ENCODE peak calls at places on chromosomes 2 and 18, in seven cellular contexts. D is cardiac muscle cell, O is heart left ventricle, W is astrocyte, H is A549, P is neural progenitor cell, A is right lobe of liver. N is an unnamed sample. For H3K9me3, the result is how much of the 10 kb centered on the place peaks cover.

GRCh38 chr2:182228073-182228473 is 198.8 kb downstream of the PDE1A start:
- DNase-seq in D (no peak), W (no peak), A (no peak), P (no peak), O (no peak), H (no peak), N (no peak)

GRCh38 chr2:162090109-162090508 is 16.1 kb upstream of the DPP4 start:
- DNase-seq in A (no peak), O (no peak), D (peak), W (no peak), H (no peak), P (peak), N (no peak)

GRCh38 chr2:68909793-68910674 is 38.8 kb upstream of the BMP10 start:
- DNase-seq in H (peak), D (peak), P (peak), W (peak), O (peak), A (peak), N (no peak)

GRCh38 chr2:201854221-201854801 is 48.0 kb downstream of the CDK15 start:
- DNase-seq in D (peak), A (no peak), O (no peak), W (peak), P (no peak), H (no peak), N (no peak)

GRCh38 chr2:67451086-67451832 is 54.1 kb downstream of the ETAA1 start:
- DNase-seq in D (peak), H (peak), W (peak), P (no peak), A (no peak), O (no peak), N (no peak)

GRCh38 chr2:144643537-144644336 is 123.8 kb upstream of the ZEB2 start:
- DNase-seq in W (no peak), D (no peak), A (no peak), H (no peak), P (no peak), O (no peak), N (no peak)

GRCh38 chr2:128786800-128787478 is 468.3 kb upstream of the HS6ST1 start:
- DNase-seq in O (no peak), A (no peak), P (peak), H (no peak), D (peak), W (peak), N (no peak)

GRCh38 chr2:117631141-117631540 is 183.3 kb upstream of the DDX18 start:
- DNase-seq in O (no peak), P (no peak), H (no peak), W (no peak), D (no peak), A (no peak), N (no peak)

GRCh38 chr2:1051075-1051474 is 100.4 kb downstream of the SNTG2 start:
- DNase-seq in W (peak), D (peak), O (no peak), H (peak), A (no peak), P (no peak), N (no peak)

GRCh38 chr2:180776924-180777323 is 203.5 kb upstream of the UBE2E3 start:
- DNase-seq in D (peak), O (no peak), P (no peak), A (no peak), H (no peak), W (peak), N (no peak)

GRCh38 chr2:57849843-57850242 is 196.8 kb upstream of the VRK2 start:
- DNase-seq in P (no peak), W (no peak), D (no peak), O (no peak), A (no peak), H (no peak), N (no peak)

GRCh38 chr2:191740016-191740419 is 62.1 kb downstream of the NABP1 start:
- DNase-seq in H (peak), W (peak), D (no peak), O (no peak), P (no peak), A (no peak), N (no peak)

GRCh38 chr2:213848631-213849030 is 562.2 kb upstream of the VWC2L start:
- DNase-seq in O (no peak), A (no peak), D (peak), P (no peak), H (no peak), W (peak), N (no peak)

GRCh38 chr18:77093584-77093983 is 39.0 kb downstream of the MBP start:
- DNase-seq in O (no peak), A (no peak), W (no peak), D (no peak), P (no peak), H (no peak), N (no peak)

GRCh38 chr2:65749549-65749948 is 317.1 kb upstream of the SPRED2 start:
- DNase-seq in H (no peak), P (no peak), D (peak), W (peak), A (no peak), O (no peak), N (no peak)

GRCh38 chr2:207352978-207353377 is 176.8 kb upstream of the CREB1 start:
- DNase-seq in O (no peak), D (peak), W (no peak), A (no peak), P (peak), H (no peak), N (no peak)

GRCh38 chr2:238147791-238148190 is 9.3 kb downstream of the KLHL30 start:
- DNase-seq in O (no peak), A (no peak), D (no peak), P (no peak), W (no peak), H (no peak), N (no peak)

GRCh38 chr2:101038455-101039255 is 36.6 kb downstream of the RPL31 start:
- DNase-seq in A (no peak), D (peak), H (peak), W (no peak), P (no peak), O (no peak), N (no peak)

GRCh38 chr2:207879536-207879935 is 109.8 kb upstream of the FZD5 start:
- DNase-seq in P (no peak), D (no peak), A (no peak), H (peak), W (peak), O (no peak), N (no peak)

GRCh38 chr2:59756145-59756544 is 797.3 kb downstream of the BCL11A start:
- DNase-seq in W (no peak), A (no peak), D (no peak), O (no peak), H (no peak), P (no peak), N (no peak)

GRCh38 chr2:151808258-151809072 is 19.8 kb downstream of the ARL5A start:
- DNase-seq in P (peak), W (peak), O (no peak), A (no peak), H (peak), D (peak), N (no peak)

GRCh38 chr2:225742487-225742886 is 343.0 kb downstream of the NYAP2 start:
- DNase-seq in H (no peak), P (no peak), O (no peak), D (no peak), W (no peak), A (no peak), N (no peak)

DNA sequence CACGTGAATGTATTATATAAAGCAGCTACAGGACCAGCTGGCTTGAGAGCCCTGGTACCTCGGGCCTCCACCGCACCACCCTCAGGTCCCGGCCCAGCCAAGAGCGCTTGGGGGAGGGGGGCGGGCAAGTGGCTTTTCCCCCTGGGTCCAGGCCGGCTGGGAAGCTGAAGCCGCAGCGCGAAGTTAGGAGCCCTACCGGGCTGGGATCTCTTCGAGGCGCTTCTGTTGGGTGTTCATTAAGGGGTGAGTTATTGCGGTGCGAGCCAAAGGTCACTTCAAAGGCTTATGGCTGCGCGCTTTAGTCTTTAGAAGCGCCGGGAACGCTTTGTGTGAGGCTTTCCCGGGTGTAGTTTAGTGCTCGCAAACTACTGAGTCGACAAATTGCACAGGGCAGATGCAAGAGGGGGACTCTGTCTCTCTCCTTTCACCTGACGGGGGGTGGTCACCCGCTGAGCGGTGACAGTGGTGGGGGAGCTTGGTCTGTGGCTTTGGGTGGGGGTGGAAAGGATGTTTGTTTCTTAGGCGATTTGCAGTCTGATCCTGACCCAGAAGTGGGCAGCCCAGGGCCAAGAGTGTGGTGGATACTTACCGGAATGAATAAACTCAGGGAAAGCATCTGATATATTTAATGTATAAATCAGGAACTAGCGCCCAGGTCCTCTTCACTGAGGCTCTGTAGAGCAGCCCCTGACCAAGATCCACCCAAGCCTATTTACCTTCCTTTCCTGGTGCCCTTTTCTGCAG is 6.0 kb downstream of the HOXD3 start:
- DNase-seq in P (peak), A (no peak), H (no peak), O (no peak), D (no peak), W (peak), N (no peak)
- H3K9me3 ChIP-seq in P (under half), A (under half), H (under half), O (under half), D (under half), W (under half), N (under half)

GRCh38 chr2:21318263-21318662 is 194.5 kb downstream of the TDRD15 start:
- DNase-seq in P (no peak), O (no peak), D (no peak), H (no peak), A (no peak), W (no peak), N (no peak)

DNA sequence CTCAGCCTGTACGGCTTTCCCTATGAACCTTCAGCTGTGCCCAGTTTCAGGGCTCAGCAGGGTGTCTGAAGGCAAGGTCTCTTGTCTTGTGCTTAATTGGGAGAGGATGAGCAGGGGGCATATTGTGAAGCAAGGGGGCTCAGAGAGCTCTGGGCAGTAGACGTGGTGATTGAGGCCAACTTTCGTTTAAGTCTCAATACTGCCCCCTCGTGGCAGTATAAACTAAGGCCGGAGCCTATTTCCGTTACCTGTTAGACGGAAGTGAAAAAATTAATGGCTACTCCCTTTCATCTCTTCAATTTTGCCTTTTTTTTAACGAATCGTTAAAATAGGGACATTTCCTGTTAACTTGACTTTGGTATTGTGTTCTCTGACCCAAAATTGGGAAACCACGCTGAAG is 193.4 kb downstream of the TDRD15 start:
- DNase-seq in H (peak), W (no peak), O (peak), P (peak), A (no peak), D (peak), N (peak)
- TF ChIP-seq CTCF in H (peak), W (peak), O (peak), P (peak), A (peak), D (peak), N (peak)

DNA sequence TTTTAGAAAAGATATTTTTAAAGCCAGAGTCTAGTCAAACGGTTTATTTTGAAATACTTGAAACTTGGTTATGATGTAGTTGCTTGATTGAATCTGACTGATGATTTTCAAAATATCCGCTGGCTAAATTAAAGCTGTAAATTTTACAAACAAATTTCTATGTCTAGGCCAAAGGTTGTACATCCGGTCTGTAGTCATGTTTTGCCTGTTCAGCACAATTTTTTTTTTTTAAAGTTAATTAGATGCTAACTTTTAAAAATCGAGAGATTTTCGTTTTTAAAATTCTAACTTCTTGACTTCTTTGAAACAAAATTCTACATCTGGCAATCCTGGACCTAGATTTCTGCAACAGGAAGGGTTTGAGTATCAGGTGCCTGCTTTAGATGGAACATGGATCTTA is 412.4 kb downstream of the TXNL1 start:
- DNase-seq in W (no peak), H (no peak), P (no peak), A (no peak), D (no peak), O (no peak), N (no peak)
- H3K9me3 ChIP-seq in W (under half), H (under half), P (under half), A (under half), D (under half), O (under half), N (under half)

GRCh38 chr2:127083819-127084503 is 23.0 kb downstream of the BIN1 start:
- DNase-seq in D (peak), H (no peak), A (peak), O (peak), P (no peak), W (peak), N (no peak)

GRCh38 chr2:127085260-127085666 is 21.7 kb downstream of the BIN1 start:
- DNase-seq in A (no peak), P (peak), W (peak), O (no peak), D (peak), H (no peak), N (peak)

GRCh38 chr2:127082974-127083373 is 24.0 kb downstream of the BIN1 start:
- DNase-seq in H (no peak), D (peak), P (no peak), W (peak), O (no peak), A (no peak), N (no peak)

GRCh38 chr2:127086800-127087737 is 19.9 kb downstream of the BIN1 start:
- DNase-seq in O (peak), H (no peak), D (peak), W (peak), P (peak), A (peak), N (peak)

GRCh38 chr2:127084611-127085031 is 22.3 kb downstream of the BIN1 start:
- DNase-seq in P (no peak), H (no peak), W (peak), O (no peak), D (peak), A (no peak), N (no peak)
- TF ChIP-seq CTCF in P (no peak), H (no peak), W (no peak), O (no peak), D (no peak), A (no peak), N (no peak)

GRCh38 chr2:63194175-63194574 is 143.5 kb downstream of the OTX1 start:
- DNase-seq in A (no peak), W (no peak), P (no peak), O (no peak), D (no peak), H (no peak), N (no peak)
- H3K9me3 ChIP-seq in A (under half), W (under half), P (under half), O (under half), D (under half), H (under half), N (under half)

GRCh38 chr2:222280795-222281194 is 18.0 kb downstream of the PAX3 start:
- DNase-seq in P (peak), W (peak), O (no peak), D (no peak), H (no peak), A (no peak), N (no peak)
- TF ChIP-seq CTCF in P (peak), W (no peak), O (no peak), D (no peak), H (no peak), A (no peak), N (no peak)

GRCh38 chr2:95273911-95274290 is 348 bp upstream of the PROM2 start:
- DNase-seq in D (no peak), O (no peak), A (peak), H (no peak), P (no peak), W (no peak), N (no peak)

GRCh38 chr2:95276244-95276887 is 2.1 kb downstream of the PROM2 start:
- DNase-seq in D (no peak), H (no peak), O (no peak), W (no peak), A (peak), P (no peak), N (peak)

GRCh38 chr2:95274291-95275150 is at the start of gene PROM2:
- DNase-seq in H (no peak), W (no peak), A (peak), D (no peak), P (no peak), O (no peak), N (peak)

GRCh38 chr2:95275601-95276243 is 1.5 kb downstream of the PROM2 start:
- DNase-seq in A (peak), O (no peak), D (peak), W (peak), H (no peak), P (no peak), N (peak)

DNA sequence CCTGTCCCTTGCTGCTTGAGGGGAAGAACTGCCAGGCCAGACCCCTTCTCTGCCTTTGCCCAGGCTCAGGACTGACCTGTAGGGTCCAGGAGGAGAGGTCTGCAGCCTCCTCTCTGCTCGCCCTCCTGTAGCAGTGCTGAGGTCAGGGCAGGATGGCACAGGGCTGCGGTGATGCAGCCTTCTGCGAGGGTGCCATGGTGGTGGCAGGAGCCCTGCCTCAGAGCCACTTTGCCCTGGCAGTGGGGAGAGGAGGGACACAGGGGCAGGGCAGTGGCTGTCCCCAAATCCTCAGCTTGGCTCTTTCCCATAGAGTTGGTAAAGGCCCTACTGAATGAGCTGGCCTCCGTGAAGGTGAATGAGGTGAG is 884 bp downstream of the PROM2 start:
- DNase-seq in P (no peak), A (peak), O (no peak), W (no peak), H (no peak), D (no peak), N (no peak)
- H3K9me3 ChIP-seq in P (under half), A (under half), O (under half), W (under half), H (under half), D (under half), N (under half)

DNA sequence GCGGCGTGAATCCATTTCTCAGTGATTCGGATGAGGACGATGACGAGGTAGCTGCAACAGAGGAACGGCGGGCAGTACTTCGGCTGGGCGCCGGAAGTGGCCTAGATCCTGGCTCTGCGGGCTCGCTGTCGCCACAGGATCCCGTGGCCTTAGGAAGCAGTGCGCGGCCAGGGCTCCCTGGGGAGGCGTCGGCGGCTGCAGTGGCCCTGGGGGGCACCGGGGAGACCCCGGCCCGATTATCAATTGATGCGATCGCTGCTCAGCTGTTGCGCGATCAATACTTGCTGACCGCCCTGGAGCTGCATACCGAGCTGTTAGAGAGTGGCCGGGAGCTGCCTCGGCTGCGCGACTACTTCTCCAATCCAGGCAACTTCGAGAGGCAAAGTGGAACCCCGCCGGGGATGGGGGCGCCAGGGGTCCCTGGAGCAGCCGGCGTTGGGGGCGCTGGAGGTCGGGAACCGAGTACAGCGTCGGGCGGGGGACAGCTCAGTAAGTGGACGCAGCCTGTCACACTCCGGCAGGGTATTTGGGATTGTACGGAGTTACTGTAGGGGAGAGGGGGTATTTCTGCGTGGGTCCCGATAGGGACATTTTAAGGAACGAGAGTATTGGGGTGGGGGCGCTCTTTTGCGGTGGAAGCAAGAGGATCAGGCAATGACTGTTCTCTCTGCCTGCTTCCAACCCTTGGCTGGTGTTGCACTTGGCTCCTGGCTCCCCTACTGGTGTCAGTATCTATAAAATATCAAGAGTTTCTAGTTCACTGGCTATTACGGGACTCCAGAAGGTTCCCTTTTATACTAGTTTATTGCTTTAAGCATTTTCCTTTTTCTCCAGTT is 706 bp downstream of the RELCH start:
- DNase-seq in P (peak), A (peak), O (peak), W (peak), H (peak), D (peak), N (peak)
- TF ChIP-seq CTCF in P (peak), A (no peak), O (no peak), W (peak), H (no peak), D (no peak), N (peak)

DNA sequence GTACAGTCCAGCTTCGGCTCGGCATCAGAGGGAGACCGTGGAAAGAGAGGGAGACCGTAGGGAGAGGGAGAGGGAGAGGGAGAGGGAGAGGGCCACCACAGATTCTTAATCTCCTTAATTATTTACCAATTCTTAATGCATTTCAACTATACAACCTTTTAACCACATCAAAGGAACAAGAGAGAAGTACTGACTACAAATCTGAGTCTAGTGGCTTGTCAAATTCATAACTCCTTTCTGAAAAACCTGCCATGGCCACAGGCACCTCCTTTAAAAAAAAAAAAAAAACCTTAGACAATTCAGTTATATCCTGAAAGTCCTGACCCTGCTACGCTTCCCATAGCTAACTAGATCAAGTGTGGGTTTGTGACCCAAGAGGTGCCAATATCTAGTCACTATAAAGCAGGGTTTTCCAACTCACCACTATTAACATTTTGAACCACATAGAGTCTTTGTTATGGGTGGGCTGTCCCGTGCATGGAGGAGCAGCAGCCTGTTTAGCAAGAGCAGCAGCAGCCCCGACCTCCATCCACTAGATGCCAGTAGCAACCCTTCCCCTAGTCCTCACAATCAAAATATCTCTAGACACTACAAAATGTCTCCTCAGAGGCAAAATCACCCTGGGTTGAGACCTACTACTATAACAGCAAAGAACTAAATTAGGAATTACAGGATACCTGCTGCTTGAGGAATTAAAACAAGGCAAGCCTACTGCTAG is 6.8 kb downstream of the ESCO1 start:
- DNase-seq in H (peak), P (no peak), W (no peak), A (no peak), O (no peak), D (no peak), N (no peak)
- H3K9me3 ChIP-seq in H (under half), P (under half), W (under half), A (under half), O (under half), D (under half), N (under half)